ENCODE peak calls at places on chromosomes 6 and 20, in seven cellular contexts. O, R, L, V, X, K and M are unnamed samples.

GRCh38 chr20:11608736-11609135 is 309.0 kb upstream of the BTBD3 start:
- DNase-seq in O (no peak), R (no peak), L (no peak), V (no peak), X (no peak), K (no peak), M (no peak)

GRCh38 chr6:139540276-139540675 is 165.8 kb upstream of the CITED2 start:
- DNase-seq in O (no peak), R (no peak), L (peak), V (no peak), X (peak), K (peak), M (no peak)

GRCh38 chr20:49210101-49210749 is 9.0 kb upstream of the DDX27 start:
- DNase-seq in O (no peak), R (no peak), L (peak), V (no peak), X (no peak), K (no peak), M (no peak)

GRCh38 chr6:131868836-131869235 is 61.0 kb downstream of the ENPP1 start:
- DNase-seq in O (no peak), R (no peak), L (no peak), V (no peak), X (no peak), K (no peak), M (no peak)

GRCh38 chr6:53692172-53692571 is 26.6 kb upstream of the KLHL31 start:
- DNase-seq in O (no peak), R (no peak), L (no peak), V (no peak), X (no peak), K (no peak), M (no peak)

GRCh38 chr6:15066433-15067337 is 179.2 kb upstream of the JARID2 start:
- DNase-seq in O (no peak), R (no peak), L (peak), V (no peak), X (no peak), K (no peak), M (no peak)

GRCh38 chr20:23325107-23325506 is 25.5 kb upstream of the NXT1 start:
- DNase-seq in O (no peak), R (no peak), L (no peak), V (no peak), X (no peak), K (no peak), M (no peak)

GRCh38 chr6:137659871-137660270 is 165.7 kb upstream of the OLIG3 start:
- DNase-seq in O (no peak), R (no peak), L (no peak), V (no peak), X (no peak), K (no peak), M (no peak)

GRCh38 chr6:137645850-137646249 is 151.7 kb upstream of the OLIG3 start:
- DNase-seq in O (no peak), R (no peak), L (no peak), V (no peak), X (no peak), K (no peak), M (no peak)

GRCh38 chr6:97697450-97697849 is 414.4 kb upstream of the MMS22L start:
- DNase-seq in O (no peak), R (no peak), L (no peak), V (no peak), X (no peak), K (no peak), M (no peak)

GRCh38 chr6:12075067-12075563 is 63.0 kb downstream of the HIVEP1 start:
- DNase-seq in O (no peak), R (no peak), L (peak), V (no peak), X (no peak), K (no peak), M (no peak)

GRCh38 chr6:107466062-107466461 is 6.7 kb upstream of the PDSS2 start:
- DNase-seq in O (no peak), R (no peak), L (no peak), V (no peak), X (no peak), K (no peak), M (no peak)